ENCODE peak calls at places on chromosome 4, in eight cellular contexts. T is COLO829; E is choroid plexus epithelial cell; P is aorta; H is iris pigment epithelial cell; N is amniotic stem cell; D is NCI-H1436; L is stimulated activated CD8-positive, alpha-beta memory T cell treated with anti-CD3 and anti-CD28 coated beads, Interleukin-4, amount 100 ng/mL, for 4 hours. C is an unnamed sample.

GRCh38 chr4:20431422-20432014 is 179.8 kb downstream of the SLIT2 start:
- DNase-seq in T (no peak), E (peak; percentile 67), P (no peak), H (peak; percentile 50), N (no peak), D (no peak), L (no peak), C (no peak)

GRCh38 chr4:79578613-79579012 is 170.6 kb upstream of the GK2 start:
- DNase-seq in T (no peak), E (no peak), P (no peak), H (no peak), N (no peak), D (no peak), L (no peak), C (no peak)

GRCh38 chr4:102620697-102621497 is 119.7 kb downstream of the NFKB1 start:
- DNase-seq in T (peak; percentile 84), E (peak; percentile 98), P (no peak), H (peak; percentile 80), N (peak; percentile 34), D (peak; percentile 5), L (no peak), C (no peak)

GRCh38 chr4:165133150-165133549 is 20.5 kb upstream of the TMEM192 start:
- DNase-seq in T (no peak), E (no peak), P (no peak), H (no peak), N (no peak), D (no peak), L (no peak), C (no peak)

GRCh38 chr4:85762204-85762884 is 287.4 kb downstream of the ARHGAP24 start:
- DNase-seq in T (no peak), E (peak; percentile 86), P (no peak), H (peak; percentile 95), N (peak; percentile 43), D (no peak), L (no peak), C (no peak)

GRCh38 chr4:4555916-4556315 is 14.1 kb upstream of the STX18 start:
- DNase-seq in T (no peak), E (peak; percentile 94), P (no peak), H (peak; percentile 92), N (no peak), D (no peak), L (no peak), C (no peak)

GRCh38 chr4:152138451-152138850 is 377.6 kb upstream of the GATB start:
- DNase-seq in T (no peak), E (no peak), P (no peak), H (no peak), N (no peak), D (no peak), L (no peak), C (no peak)

GRCh38 chr4:15659768-15660394 is 4.7 kb upstream of the FBXL5 start:
- DNase-seq in T (no peak), E (peak; percentile 91), P (no peak), H (peak; percentile 86), N (no peak), D (no peak), L (no peak), C (no peak)

GRCh38 chr4:164509951-164510350 is 244.0 kb upstream of the SMIM31 start:
- DNase-seq in T (no peak), E (no peak), P (no peak), H (peak; percentile 9), N (no peak), D (no peak), L (no peak), C (no peak)

GRCh38 chr4:106618920-106619319 is 250.3 kb upstream of the GIMD1 start:
- DNase-seq in T (no peak), E (peak; percentile 30), P (no peak), H (no peak), N (no peak), D (peak; percentile 9), L (no peak), C (no peak)

GRCh38 chr4:168604496-168605373 is 107.9 kb downstream of the PALLD start:
- DNase-seq in T (peak; percentile 93), E (peak; percentile 91), P (no peak), H (peak; percentile 92), N (peak; percentile 61), D (no peak), L (no peak), C (no peak)